ENCODE peak calls at places on chromosomes 16 and 17, in four cellular contexts. O is WTC11, H is GM23338, Z is mucosa of descending colon. G is an unnamed sample.

GRCh38 chr16:18800674-18801196 is 614 bp downstream of the ARL6IP1 start:
- DNase-seq in O (no peak), H (peak), Z (no peak), G (no peak)

GRCh38 chr17:82497483-82498405 is 21.8 kb upstream of the FOXK2 start:
- DNase-seq in O (peak), H (peak), Z (peak), G (peak)

GRCh38 chr17:78986048-78986648 is 6.4 kb upstream of the LGALS3BP start:
- DNase-seq in O (no peak), H (no peak), Z (peak), G (no peak)

GRCh38 chr17:58329808-58330543 is 1.4 kb upstream of the TSPOAP1 start:
- DNase-seq in O (no peak), H (no peak), Z (no peak), G (no peak)

GRCh38 chr17:39011907-39012468 is 44.8 kb upstream of the FBXO47 start:
- DNase-seq in O (peak), H (peak), Z (no peak), G (no peak)

GRCh38 chr17:56292010-56292409 is 138.7 kb downstream of the ANKFN1 start:
- DNase-seq in O (no peak), H (no peak), Z (no peak), G (no peak)

GRCh38 chr17:42459983-42460300 is 1.3 kb downstream of the ATP6V0A1 start:
- DNase-seq in O (no peak), H (no peak), Z (no peak), G (no peak)

GRCh38 chr16:19997734-19998133 is 76.0 kb downstream of the GPR139 start:
- DNase-seq in O (no peak), H (no peak), Z (no peak), G (no peak)

GRCh38 chr17:17836818-17837379 is at the start of gene SREBF1:
- DNase-seq in O (peak), H (peak), Z (peak), G (no peak)

GRCh38 chr16:26396511-26397235 is 670.1 kb upstream of the C16orf82 start:
- DNase-seq in O (no peak), H (peak), Z (no peak), G (no peak)

GRCh38 chr16:87006789-87007745 is 310.1 kb downstream of the C16orf95 start:
- DNase-seq in O (no peak), H (no peak), Z (no peak), G (no peak)

GRCh38 chr16:31354394-31355291 is at the start of gene ITGAX:
- DNase-seq in O (no peak), H (no peak), Z (peak), G (peak)

GRCh38 chr16:77599793-77600415 is 122.4 kb upstream of the NUDT7 start:
- DNase-seq in O (no peak), H (peak), Z (no peak), G (no peak)

GRCh38 chr17:50470451-50470850 is 1.8 kb upstream of the CHAD start:
- DNase-seq in O (no peak), H (no peak), Z (peak), G (no peak)

GRCh38 chr16:64159986-64160385 is 961.9 kb downstream of the CDH11 start:
- DNase-seq in O (no peak), H (no peak), Z (no peak), G (no peak)

GRCh38 chr17:75683467-75684041 is 16.4 kb downstream of the SAP30BP start:
- DNase-seq in O (no peak), H (no peak), Z (no peak), G (no peak)

GRCh38 chr17:6752068-6752909 is 3.6 kb upstream of the XAF1 start:
- DNase-seq in O (no peak), H (no peak), Z (no peak), G (peak)

GRCh38 chr17:2611627-2612026 is 18.2 kb downstream of the PAFAH1B1 start:
- DNase-seq in O (no peak), H (no peak), Z (no peak), G (no peak)

GRCh38 chr17:57628421-57628820 is 116.7 kb downstream of the CCDC182 start:
- DNase-seq in O (no peak), H (no peak), Z (no peak), G (peak)

GRCh38 chr17:836154-836553 is 54.0 kb downstream of the MRM3 start:
- DNase-seq in O (no peak), H (peak), Z (no peak), G (no peak)

GRCh38 chr16:49148410-49148809 is 133.2 kb downstream of the CBLN1 start:
- DNase-seq in O (no peak), H (no peak), Z (no peak), G (no peak)

GRCh38 chr16:53098526-53099317 is 43.9 kb downstream of the CHD9 start:
- DNase-seq in O (peak), H (peak), Z (peak), G (peak)

GRCh38 chr16:4336701-4337539 is 14.2 kb downstream of the PAM16 start:
- DNase-seq in O (no peak), H (no peak), Z (no peak), G (peak)

GRCh38 chr16:4338712-4339299 is 12.3 kb downstream of the PAM16 start:
- DNase-seq in O (no peak), H (no peak), Z (no peak), G (no peak)

GRCh38 chr16:4337540-4338088 is 13.5 kb downstream of the PAM16 start:
- DNase-seq in O (no peak), H (no peak), Z (no peak), G (no peak)

GRCh38 chr16:4339455-4339854 is 11.7 kb downstream of the PAM16 start:
- DNase-seq in O (no peak), H (no peak), Z (no peak), G (no peak)

DNA sequence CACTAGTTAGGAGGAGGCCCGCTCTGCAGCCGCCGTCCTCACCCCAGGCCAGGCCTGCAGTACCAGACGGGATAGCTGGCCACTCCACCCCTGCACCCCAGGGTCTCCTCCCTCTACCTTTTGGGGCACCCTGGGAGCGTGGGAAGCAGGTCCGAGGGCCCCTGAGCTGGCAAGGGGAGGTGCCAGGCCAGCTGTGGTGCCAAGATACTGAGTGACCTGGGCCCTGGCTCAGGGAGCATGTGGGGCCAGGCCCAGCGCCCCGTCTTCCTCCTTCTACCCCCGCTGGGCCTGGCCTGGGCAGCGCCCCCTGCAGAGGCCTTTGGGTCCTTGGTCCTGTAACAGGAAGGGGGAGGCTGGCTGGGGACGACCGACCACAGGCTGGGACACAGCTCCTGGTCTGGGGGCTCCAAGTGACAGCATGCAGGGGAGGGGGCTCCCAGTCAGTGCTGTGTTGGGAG is 13.0 kb downstream of the PAM16 start:
- DNase-seq in O (no peak), H (no peak), Z (no peak), G (no peak)
- TF ChIP-seq CTCF in O (no peak), H (peak), Z (no peak), G (no peak)

GRCh38 chr16:24906199-24906808 is 60.5 kb downstream of the SLC5A11 start:
- DNase-seq in O (no peak), H (peak), Z (no peak), G (no peak)
- TF ChIP-seq CTCF in O (no peak), H (peak), Z (no peak), G (no peak)

GRCh38 chr16:66169817-66170216 is 196.7 kb upstream of the CDH5 start:
- DNase-seq in O (no peak), H (no peak), Z (no peak), G (no peak)

GRCh38 chr16:66168777-66169176 is 197.7 kb upstream of the CDH5 start:
- DNase-seq in O (no peak), H (no peak), Z (no peak), G (no peak)

GRCh38 chr16:66166451-66166850 is 200.0 kb upstream of the CDH5 start:
- DNase-seq in O (no peak), H (no peak), Z (no peak), G (no peak)

GRCh38 chr16:66165879-66166278 is 200.6 kb upstream of the CDH5 start:
- DNase-seq in O (no peak), H (no peak), Z (no peak), G (no peak)

DNA sequence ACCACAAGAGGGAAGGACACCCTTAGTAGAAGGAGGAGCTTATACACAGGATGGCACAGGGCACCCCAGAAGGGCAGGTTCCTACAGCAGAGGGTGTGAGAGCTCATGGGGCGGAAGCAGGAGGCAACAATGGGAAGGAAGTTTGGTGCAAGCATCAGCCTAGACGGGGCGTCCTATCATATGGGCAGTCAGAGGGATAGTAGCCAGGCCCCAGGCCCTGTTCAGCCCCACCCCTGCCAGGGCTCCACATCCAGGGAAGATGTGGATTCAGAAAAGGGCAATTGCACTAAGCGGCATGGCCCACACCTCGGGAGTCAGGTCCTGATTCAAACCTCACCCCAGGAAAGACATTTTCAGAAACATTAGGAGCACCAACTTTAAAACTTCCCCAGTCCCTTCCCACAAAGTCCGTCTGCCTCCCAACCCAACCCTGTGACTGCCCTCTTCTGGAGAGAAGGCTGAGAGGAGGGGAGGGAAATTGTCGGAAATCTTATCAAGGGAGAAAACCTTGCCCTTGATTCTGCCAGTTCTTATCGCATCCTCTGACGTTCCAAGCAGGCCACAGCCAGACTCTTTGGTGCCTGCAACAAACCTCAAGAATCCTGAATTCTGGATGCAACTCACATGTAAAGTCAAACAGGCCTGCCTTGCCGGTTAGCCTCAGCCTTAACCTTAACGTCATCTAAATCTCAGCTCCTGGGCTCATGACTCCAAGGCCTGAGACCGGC is 198.8 kb upstream of the CDH5 start:
- DNase-seq in O (peak), H (peak), Z (no peak), G (no peak)
- TF ChIP-seq CTCF in O (no peak), H (peak), Z (no peak), G (no peak)

GRCh38 chr17:30920282-30920681 is 1.5 kb upstream of the ADAP2 start:
- DNase-seq in O (peak), H (peak), Z (no peak), G (no peak)
- TF ChIP-seq CTCF in O (no peak), H (peak), Z (no peak), G (no peak)

DNA sequence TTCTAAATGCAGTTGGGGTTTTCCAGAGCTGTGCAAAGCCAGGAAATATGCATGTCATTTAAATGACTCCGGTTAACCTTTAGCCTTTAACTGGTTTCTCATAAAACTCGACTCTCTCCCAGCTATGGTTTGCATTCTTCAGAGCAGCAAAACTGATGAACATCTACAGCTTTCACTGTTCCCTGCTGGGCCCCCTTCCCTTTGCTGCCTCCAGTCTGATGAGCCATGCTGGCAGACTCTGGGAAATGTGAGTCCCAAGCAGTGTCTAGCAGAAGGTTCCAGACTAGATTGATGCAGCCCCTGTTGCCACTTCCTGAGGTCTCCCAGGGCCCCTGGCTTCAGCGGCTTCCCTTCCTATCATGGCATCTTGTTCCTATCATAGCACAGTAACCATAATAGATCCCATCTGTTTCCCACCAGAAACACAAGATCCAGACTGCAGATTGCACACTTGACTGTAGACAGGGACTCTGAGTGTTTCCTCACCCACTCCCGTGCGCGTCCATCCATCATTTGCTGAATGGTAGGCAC is 135.4 kb downstream of the CLEC16A start:
- DNase-seq in O (no peak), H (no peak), Z (no peak), G (peak)
- TF ChIP-seq CTCF in O (no peak), H (no peak), Z (no peak), G (no peak)

GRCh38 chr16:83940157-83940556 is 12.9 kb upstream of the OSGIN1 start:
- DNase-seq in O (no peak), H (no peak), Z (no peak), G (no peak)
- TF ChIP-seq CTCF in O (no peak), H (no peak), Z (no peak), G (no peak)

DNA sequence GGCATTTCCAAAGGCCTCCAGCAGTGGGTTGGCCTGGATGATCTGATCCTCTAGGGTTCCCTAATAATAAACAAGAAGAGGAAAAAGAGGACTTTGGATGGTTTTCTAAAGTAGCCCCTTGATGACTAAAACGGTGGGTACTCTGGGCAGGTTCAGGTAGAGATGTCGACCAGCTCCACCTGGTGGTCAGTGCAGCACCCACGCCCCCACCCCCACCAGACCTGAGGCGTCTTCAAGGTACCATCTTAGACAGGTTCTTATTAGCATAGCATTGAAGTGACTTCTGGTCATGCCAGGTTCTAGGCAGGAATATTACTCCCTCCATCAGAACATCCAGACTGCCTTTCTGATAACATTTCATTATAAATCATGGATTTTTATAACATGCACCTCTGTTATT is 15.0 kb downstream of the MYH13 start:
- DNase-seq in O (peak), H (peak), Z (no peak), G (no peak)
- TF ChIP-seq CTCF in O (peak), H (peak), Z (no peak), G (no peak)

GRCh38 chr17:77636835-77637806 is 321.4 kb upstream of the TNRC6C start:
- DNase-seq in O (no peak), H (no peak), Z (no peak), G (no peak)

GRCh38 chr17:77632619-77633018 is 325.9 kb upstream of the TNRC6C start:
- DNase-seq in O (no peak), H (no peak), Z (no peak), G (no peak)

GRCh38 chr17:77635176-77635575 is 323.3 kb upstream of the TNRC6C start:
- DNase-seq in O (no peak), H (no peak), Z (no peak), G (no peak)

GRCh38 chr17:77637807-77638182 is 320.7 kb upstream of the TNRC6C start:
- DNase-seq in O (peak), H (peak), Z (no peak), G (no peak)

GRCh38 chr17:77634710-77635109 is 323.8 kb upstream of the TNRC6C start:
- DNase-seq in O (no peak), H (no peak), Z (no peak), G (no peak)
- TF ChIP-seq CTCF in O (no peak), H (no peak), Z (no peak), G (no peak)

G was measured in tibial artery.